ENCODE peak calls at places on chromosome 18, in nine cellular contexts. X is mesendoderm; V is cardiac muscle cell; E is mucosa of descending colon; P is CD8-positive, alpha-beta memory T cell; K is IMR-90; L is heart right ventricle; I is gastrocnemius medialis; C is fibroblast of lung. H is an unnamed sample. For H3K4me1 and H3K36me3, the result is how much of the 10 kb centered on the place peaks cover.

GRCh38 chr18:11728247-11728646 is 39.2 kb downstream of the GNAL start:
- DNase-seq in I (no peak), C (peak), X (peak), L (no peak), P (no peak), E (no peak), V (peak), K (no peak), H (peak)

GRCh38 chr18:3062798-3063563 is 50.0 kb upstream of the LPIN2 start:
- DNase-seq in V (peak), L (peak), P (peak), E (peak), C (peak), X (peak), K (peak), I (peak), H (peak)

GRCh38 chr18:56468379-56468778 is 170.0 kb downstream of the TXNL1 start:
- DNase-seq in I (no peak), V (no peak), K (no peak), L (no peak), C (peak), P (no peak), X (no peak), E (no peak), H (no peak)

GRCh38 chr18:77479047-77479446 is 229.4 kb downstream of the GALR1 start:
- DNase-seq in L (no peak), V (no peak), E (no peak), K (no peak), I (no peak), C (no peak), X (no peak), P (no peak), H (no peak)

GRCh38 chr18:44599409-44599808 is 81.3 kb upstream of the SETBP1 start:
- DNase-seq in C (peak), E (no peak), P (no peak), V (no peak), K (peak), I (no peak), X (peak), L (peak), H (no peak)

GRCh38 chr18:73850782-73851181 is 296.9 kb downstream of the FBXO15 start:
- DNase-seq in E (no peak), X (no peak), C (no peak), V (no peak), I (no peak), K (no peak), P (no peak), L (no peak), H (no peak)

GRCh38 chr18:68791801-68792200 is 6.1 kb upstream of the CCDC102B start:
- DNase-seq in V (no peak), I (no peak), C (peak), K (peak), E (no peak), P (no peak), X (no peak), L (no peak), H (peak)

GRCh38 chr18:5305835-5306234 is 10.3 kb upstream of the ZBTB14 start:
- DNase-seq in L (no peak), P (no peak), V (no peak), X (no peak), K (no peak), C (no peak), E (no peak), I (no peak), H (no peak)

GRCh38 chr18:60053747-60054304 is 154.0 kb downstream of the PMAIP1 start:
- DNase-seq in C (peak), K (peak), V (peak), I (no peak), P (no peak), L (no peak), X (peak), E (no peak), H (peak)

DNA sequence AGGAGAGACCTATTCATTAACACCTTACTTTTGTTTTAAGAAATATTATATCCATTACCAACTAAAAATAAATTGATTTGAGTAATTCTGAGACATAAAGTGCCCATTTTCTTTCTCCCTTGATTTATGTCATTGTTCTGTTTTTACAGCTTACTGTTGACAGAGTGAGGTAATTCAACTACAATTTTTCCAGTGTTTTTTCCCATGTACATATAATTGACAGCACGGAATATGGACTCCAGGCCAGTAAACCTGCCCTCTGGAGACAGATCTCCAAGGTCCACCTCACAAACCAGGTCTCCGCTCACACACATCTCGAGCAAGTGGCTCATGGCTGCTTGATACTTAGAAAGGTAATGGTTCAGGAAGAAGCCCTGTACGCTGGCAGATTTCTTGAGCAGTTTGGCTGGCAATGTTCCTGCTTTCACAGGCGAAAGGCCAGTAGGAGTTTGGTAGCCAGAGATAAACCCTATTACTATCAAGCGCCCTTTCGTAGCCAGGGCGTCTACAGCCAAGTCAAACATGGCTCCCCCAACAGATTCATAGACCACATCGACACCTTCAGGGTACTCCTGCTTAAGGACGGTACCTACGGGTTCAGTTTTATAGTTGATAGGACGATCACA is 7.6 kb downstream of the PTGR3 start:
- DNase-seq in X (no peak), E (no peak), P (no peak), C (no peak), V (no peak), I (peak), K (no peak), L (no peak), H (no peak)
- H3K4me1 ChIP-seq in X (under half), E (under half), P (under half), C (under half), V (under half), I (half or more), K (under half), L (under half), H (under half)

DNA sequence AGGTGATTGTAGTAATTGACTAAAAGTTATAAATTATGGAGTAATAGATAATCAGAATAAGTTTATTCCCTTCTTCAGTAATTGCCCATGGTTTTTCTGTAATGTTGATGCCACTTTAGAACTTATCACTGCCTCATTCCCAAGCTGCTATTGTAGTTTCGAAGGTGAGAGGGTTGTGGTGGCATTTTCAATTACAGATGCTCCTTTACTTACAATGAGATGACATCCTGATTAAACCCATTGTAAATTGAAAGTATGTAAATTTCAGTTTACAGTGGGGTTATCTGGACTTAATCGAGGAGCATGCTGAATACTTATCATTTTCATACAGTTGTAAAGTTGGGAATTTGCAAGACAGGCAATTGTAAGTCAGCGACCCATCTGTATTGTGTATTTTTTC is 2.9 kb downstream of the NDUFV2 start:
- DNase-seq in V (no peak), I (no peak), L (no peak), K (no peak), C (no peak), P (no peak), X (peak), E (no peak), H (no peak)
- H3K4me3 ChIP-seq in V (peak), I (peak), L (peak), K (peak), C (peak), P (peak), X (no peak), E (no peak), H (no peak)

GRCh38 chr18:8802031-8802679 is 96.8 kb downstream of the MTCL1 start:
- DNase-seq in E (no peak), I (no peak), C (no peak), V (no peak), X (peak), P (no peak), L (no peak), K (no peak), H (no peak)
- H3K36me3 ChIP-seq in E (under half), I (under half), C (under half), V (under half), X (under half), P (under half), L (under half), K (under half), H (under half)

GRCh38 chr18:80166240-80166639 is 57.2 kb downstream of the ADNP2 start:
- DNase-seq in X (no peak), I (no peak), P (no peak), C (no peak), L (no peak), K (no peak), E (no peak), V (no peak), H (no peak)
- H3K4me1 ChIP-seq in X (under half), I (under half), P (under half), C (under half), L (under half), K (under half), E (under half), V (under half), H (under half)

DNA sequence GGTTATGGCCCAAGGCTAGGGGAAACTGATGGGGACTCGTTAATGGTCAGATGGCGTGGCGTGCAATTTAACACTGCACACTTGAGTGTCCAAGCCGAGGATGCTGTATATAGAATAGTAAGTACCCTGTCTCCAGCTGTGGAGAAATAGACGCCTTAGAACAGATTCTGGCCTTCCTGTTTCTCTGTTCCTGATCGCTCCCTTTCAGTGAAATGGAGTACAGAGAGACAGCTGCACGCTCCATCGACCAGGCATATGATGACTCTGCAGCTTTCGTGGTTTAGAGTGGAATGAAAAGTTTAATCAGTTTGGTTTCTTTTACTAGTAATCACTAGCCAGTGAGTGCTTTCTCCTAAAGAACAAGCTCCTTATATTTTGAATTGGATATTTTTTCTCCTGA is 213.4 kb downstream of the NEDD4L start:
- DNase-seq in X (no peak), I (peak), P (no peak), E (no peak), K (peak), C (peak), V (no peak), L (no peak), H (no peak)
- H3K4me3 ChIP-seq in X (no peak), I (peak), P (no peak), E (no peak), K (no peak), C (no peak), V (no peak), L (peak), H (no peak)

H was measured in Caco-2.